ENCODE peak calls at places on chromosomes 4 and X, in ten cellular contexts. Y, L, F, Z, O, V, X, M, J and T are unnamed samples.

GRCh38 chr4:140856692-140857091 is 100.5 kb upstream of the TBC1D9 start:
- DNase-seq in Y (no peak), L (no peak), F (no peak), Z (peak), O (peak), V (no peak), X (peak), M (no peak), J (no peak), T (no peak)

GRCh38 chr4:112726041-112726440 is 89.1 kb downstream of the LARP7 start:
- DNase-seq in Y (no peak), L (no peak), F (no peak), Z (no peak), O (no peak), V (no peak), X (no peak), M (no peak), J (no peak), T (no peak)

GRCh38 chr4:155005395-155006087 is 202.9 kb upstream of the NPY2R start:
- DNase-seq in Y (no peak), L (no peak), F (no peak), Z (no peak), O (peak), V (no peak), X (peak), M (no peak), J (no peak), T (no peak)

GRCh38 chrX:83469551-83469950 is 38.5 kb upstream of the POU3F4 start:
- DNase-seq in Y (no peak), L (peak), F (no peak), Z (peak), O (peak), V (no peak), X (no peak), M (no peak), J (no peak), T (no peak)

GRCh38 chr4:72888331-72888730 is 181.2 kb downstream of the COX18 start:
- DNase-seq in Y (no peak), L (no peak), F (no peak), Z (no peak), O (no peak), V (no peak), X (no peak), M (no peak), J (no peak), T (no peak)

GRCh38 chrX:25650216-25650615 is 487.9 kb upstream of the MAGEB18 start:
- DNase-seq in Y (no peak), L (no peak), F (no peak), Z (no peak), O (peak), V (no peak), X (peak), M (no peak), J (no peak), T (no peak)

GRCh38 chr4:42729505-42730237 is 72.8 kb upstream of the ATP8A1 start:
- DNase-seq in Y (no peak), L (no peak), F (no peak), Z (no peak), O (no peak), V (no peak), X (no peak), M (no peak), J (no peak), T (no peak)

GRCh38 chr4:92305148-92305877 is 1.5 kb downstream of the GRID2 start:
- DNase-seq in Y (no peak), L (peak), F (no peak), Z (peak), O (no peak), V (no peak), X (peak), M (no peak), J (no peak), T (peak)

GRCh38 chrX:109347618-109348017 is 134.3 kb downstream of the GUCY2F start:
- DNase-seq in Y (no peak), L (no peak), F (no peak), Z (no peak), O (peak), V (no peak), X (peak), M (no peak), J (no peak), T (peak)

GRCh38 chr4:5866841-5867782 is 25.8 kb downstream of the CRMP1 start:
- DNase-seq in Y (no peak), L (no peak), F (no peak), Z (peak), O (no peak), V (no peak), X (no peak), M (no peak), J (no peak), T (no peak)

GRCh38 chrX:109732780-109733657 is at the start of gene ACSL4:
- DNase-seq in Y (peak), L (peak), F (peak), Z (peak), O (peak), V (peak), X (peak), M (peak), J (peak), T (peak)

GRCh38 chrX:24026403-24026801 is 584 bp downstream of the KLHL15 start:
- DNase-seq in Y (no peak), L (no peak), F (no peak), Z (peak), O (no peak), V (no peak), X (no peak), M (no peak), J (no peak), T (no peak)

GRCh38 chrX:56279869-56280268 is 47.7 kb downstream of the KLF8 start:
- DNase-seq in Y (no peak), L (no peak), F (no peak), Z (no peak), O (no peak), V (no peak), X (no peak), M (no peak), J (no peak), T (no peak)

GRCh38 chr4:178215754-178216153 is 773.5 kb upstream of the AGA start:
- DNase-seq in Y (no peak), L (no peak), F (no peak), Z (no peak), O (no peak), V (no peak), X (no peak), M (no peak), J (no peak), T (no peak)

GRCh38 chr4:112287258-112287873 is 1.7 kb upstream of the TIFA start:
- DNase-seq in Y (no peak), L (peak), F (no peak), Z (no peak), O (no peak), V (peak), X (no peak), M (no peak), J (no peak), T (no peak)

GRCh38 chr4:20251796-20252655 is at the start of gene SLIT2:
- DNase-seq in Y (no peak), L (peak), F (peak), Z (peak), O (peak), V (no peak), X (peak), M (no peak), J (no peak), T (peak)

GRCh38 chr4:141046255-141046654 is 87.0 kb downstream of the RNF150 start:
- DNase-seq in Y (no peak), L (no peak), F (no peak), Z (no peak), O (peak), V (no peak), X (peak), M (no peak), J (no peak), T (peak)

GRCh38 chr4:112813790-112814189 is 176.8 kb downstream of the LARP7 start:
- DNase-seq in Y (no peak), L (peak), F (no peak), Z (no peak), O (peak), V (no peak), X (peak), M (no peak), J (no peak), T (peak)

GRCh38 chrX:38754102-38754790 is 47.0 kb upstream of the MID1IP1 start:
- DNase-seq in Y (peak), L (peak), F (peak), Z (peak), O (peak), V (no peak), X (peak), M (peak), J (no peak), T (peak)

GRCh38 chr4:145177906-145178538 is 2.4 kb downstream of the OTUD4 start:
- DNase-seq in Y (no peak), L (no peak), F (no peak), Z (no peak), O (peak), V (no peak), X (no peak), M (no peak), J (no peak), T (no peak)

GRCh38 chr4:122903766-122904165 is 18.6 kb downstream of the NUDT6 start:
- DNase-seq in Y (no peak), L (no peak), F (no peak), Z (no peak), O (no peak), V (no peak), X (no peak), M (no peak), J (no peak), T (no peak)

GRCh38 chrX:54280466-54280865 is 77.4 kb downstream of the WNK3 start:
- DNase-seq in Y (no peak), L (no peak), F (no peak), Z (no peak), O (no peak), V (no peak), X (no peak), M (no peak), J (no peak), T (no peak)

GRCh38 chr4:73257995-73258667 is 467 bp downstream of the ANKRD17 start:
- DNase-seq in Y (no peak), L (no peak), F (peak), Z (peak), O (peak), V (peak), X (no peak), M (no peak), J (no peak), T (peak)

GRCh38 chr4:24042094-24042493 is 152.2 kb upstream of the PPARGC1A start:
- DNase-seq in Y (no peak), L (no peak), F (no peak), Z (no peak), O (peak), V (no peak), X (peak), M (no peak), J (no peak), T (peak)

GRCh38 chrX:7090506-7091095 is 56.9 kb upstream of the STS start:
- DNase-seq in Y (no peak), L (no peak), F (no peak), Z (no peak), O (no peak), V (no peak), X (no peak), M (no peak), J (no peak), T (no peak)

GRCh38 chr4:187940299-187940698 is 55.3 kb upstream of the ZFP42 start:
- DNase-seq in Y (no peak), L (no peak), F (no peak), Z (no peak), O (no peak), V (no peak), X (no peak), M (no peak), J (no peak), T (no peak)

GRCh38 chr4:87054900-87055299 is 120.1 kb downstream of the AFF1 start:
- DNase-seq in Y (no peak), L (no peak), F (no peak), Z (no peak), O (no peak), V (no peak), X (no peak), M (no peak), J (no peak), T (no peak)

GRCh38 chrX:136828830-136829229 is 48.1 kb upstream of the ARHGEF6 start:
- DNase-seq in Y (no peak), L (no peak), F (no peak), Z (no peak), O (no peak), V (no peak), X (no peak), M (no peak), J (no peak), T (no peak)

GRCh38 chr4:8129136-8129535 is 29.5 kb downstream of the ABLIM2 start:
- DNase-seq in Y (no peak), L (no peak), F (no peak), Z (no peak), O (no peak), V (no peak), X (no peak), M (no peak), J (no peak), T (no peak)